ENCODE peak calls at places on chromosomes 6 and 20, in five cellular contexts. H, Q, U, V and R are unnamed samples.

GRCh38 chr20:34762031-34762555 is 57.9 kb downstream of the TP53INP2 start:
- DNase-seq in H (no peak), Q (no peak), U (no peak), V (no peak), R (no peak)

GRCh38 chr6:157253017-157253416 is 70.3 kb downstream of the TMEM242 start:
- DNase-seq in H (no peak), U (no peak), V (no peak), Q (no peak), R (no peak)

GRCh38 chr6:106530026-106530425 is 99.3 kb downstream of the RTN4IP1 start:
- DNase-seq in H (no peak), U (no peak), V (no peak), Q (no peak), R (no peak)

GRCh38 chr6:146544783-146545182 is 1.1 kb downstream of the RAB32 start:
- DNase-seq in Q (no peak), U (no peak), H (no peak), V (no peak), R (no peak)

GRCh38 chr6:29887819-29888581 is 54.3 kb upstream of the HLA-A start:
- DNase-seq in V (peak; percentile 93), U (peak; percentile 89), H (peak; percentile 23), Q (peak; percentile 32), R (peak; percentile 85)

GRCh38 chr20:25487306-25487705 is 79.8 kb downstream of the GINS1 start:
- DNase-seq in Q (no peak), U (no peak), H (no peak), V (no peak), R (no peak)

GRCh38 chr20:47781631-47782030 is 3.6 kb downstream of the SULF2 start:
- DNase-seq in Q (no peak), H (no peak), V (no peak), U (no peak), R (no peak)

GRCh38 chr6:80605165-80605989 is 498.9 kb downstream of the BCKDHB start:
- DNase-seq in H (peak; percentile 57), V (no peak), Q (peak; percentile 7), U (no peak), R (no peak)

GRCh38 chr6:3450888-3451287 is 6.0 kb downstream of the SLC22A23 start:
- DNase-seq in H (no peak), V (no peak), U (no peak), Q (no peak), R (no peak)

GRCh38 chr6:20793174-20793573 is 258.9 kb downstream of the CDKAL1 start:
- DNase-seq in H (no peak), V (no peak), U (no peak), Q (no peak), R (no peak)

GRCh38 chr20:4925842-4926530 is 75.3 kb downstream of the SLC23A2 start:
- DNase-seq in Q (no peak), V (no peak), H (no peak), U (no peak), R (no peak)

GRCh38 chr6:128280960-128281359 is 239.4 kb downstream of the PTPRK start:
- DNase-seq in Q (no peak), U (no peak), V (no peak), H (no peak), R (no peak)

GRCh38 chr20:36646678-36647077 is 682 bp upstream of the SLA2 start:
- DNase-seq in Q (no peak), U (no peak), V (no peak), H (no peak), R (no peak)

GRCh38 chr20:407953-408842 is at the start of gene RBCK1:
- DNase-seq in V (peak; percentile 96), Q (peak; percentile 69), U (peak; percentile 86), H (peak; percentile 62), R (peak; percentile 91)

GRCh38 chr6:112253842-112254816 is at the start of gene LAMA4:
- DNase-seq in H (no peak), V (peak; percentile 85), Q (no peak), U (peak; percentile 29), R (no peak)

GRCh38 chr6:136084403-136084802 is 165.7 kb downstream of the MTFR2 start:
- DNase-seq in H (no peak), V (no peak), U (no peak), Q (no peak), R (no peak)

GRCh38 chr6:104718672-104719071 is 141.0 kb downstream of the HACE1 start:
- DNase-seq in Q (no peak), V (no peak), H (no peak), U (no peak), R (no peak)

GRCh38 chr6:151681426-151682059 is 125.9 kb upstream of the ESR1 start:
- DNase-seq in H (no peak), V (no peak), U (no peak), Q (no peak), R (no peak)

GRCh38 chr6:5623769-5624168 is 362.5 kb downstream of the FARS2 start:
- DNase-seq in U (no peak), H (no peak), Q (no peak), V (no peak), R (no peak)

GRCh38 chr20:44384423-44385027 is 29.0 kb downstream of the HNF4A start:
- DNase-seq in H (peak; percentile 59), U (peak; percentile 84), V (peak; percentile 87), Q (peak; percentile 59), R (no peak)